ENCODE peak calls at places on chromosomes 7 and 10, in seven cellular contexts. H is activated CD8-positive, alpha-beta memory T cell treated with anti-CD3 and anti-CD28 coated beads for 48 hours; R is substantia nigra; E is GM23338; J is NCI-H1436; Q is T-cell; U is RWPE1. L is an unnamed sample.
A peak's percentile ranks its signal among the peaks of the same experiment; 100 is the strongest.

GRCh38 chr7:77680266-77680665 is 16.0 kb upstream of the RSBN1L start:
- DNase-seq in J (no peak), H (no peak), Q (no peak), E (no peak), R (no peak), U (no peak), L (no peak)

GRCh38 chr10:78972947-78973900 is 95.5 kb upstream of the ZMIZ1 start:
- DNase-seq in U (peak; percentile 99), E (peak; percentile 46), J (peak; percentile 90), H (peak; percentile 32), R (peak; percentile 87), Q (peak; percentile 40), L (peak; percentile 56)

GRCh38 chr10:21164687-21165086 is 267.6 kb upstream of the NEBL start:
- DNase-seq in U (no peak), E (no peak), R (no peak), J (no peak), Q (no peak), H (no peak), L (no peak)

GRCh38 chr7:85776691-85777363 is 590.0 kb upstream of the SEMA3D start:
- DNase-seq in Q (no peak), U (no peak), J (no peak), H (no peak), R (no peak), E (no peak), L (no peak)

GRCh38 chr7:157397036-157397720 is 60.4 kb downstream of the DNAJB6 start:
- DNase-seq in U (no peak), H (no peak), E (no peak), Q (no peak), R (no peak), J (no peak), L (no peak)

GRCh38 chr10:112715581-112715980 is 234.5 kb upstream of the TCF7L2 start:
- DNase-seq in J (no peak), U (no peak), H (no peak), E (no peak), Q (no peak), R (no peak), L (no peak)

GRCh38 chr7:33946094-33946699 is 40.9 kb downstream of the BMPER start:
- DNase-seq in Q (no peak), E (no peak), H (no peak), U (peak; percentile 51), J (no peak), R (no peak), L (no peak)

GRCh38 chr10:28627102-28627501 is 50.2 kb upstream of the BAMBI start:
- DNase-seq in E (no peak), Q (no peak), R (no peak), J (no peak), U (no peak), H (no peak), L (no peak)

GRCh38 chr7:90424720-90425119 is 21.5 kb downstream of the CLDN12 start:
- DNase-seq in E (no peak), Q (no peak), U (no peak), R (no peak), J (no peak), H (no peak), L (no peak)

GRCh38 chr7:137045573-137045972 is 177.1 kb downstream of the CHRM2 start:
- DNase-seq in U (no peak), Q (no peak), E (no peak), H (no peak), R (no peak), J (no peak), L (no peak)

L was measured in lung.